ENCODE peak calls at places on chromosome 17, in seven cellular contexts. Q, W, E, O, B, X and N are unnamed samples.

GRCh38 chr17:40415390-40415789 is 2.3 kb downstream of the TOP2A start:
- DNase-seq in Q (no peak), W (peak), E (no peak), O (no peak), B (peak), X (no peak), N (peak)

GRCh38 chr17:66304304-66305174 is 2.1 kb downstream of the PRKCA start:
- DNase-seq in Q (no peak), W (peak), E (peak), O (no peak), B (no peak), X (no peak), N (peak)

GRCh38 chr17:61492759-61493526 is 40.7 kb downstream of the TBX4 start:
- DNase-seq in Q (no peak), W (no peak), E (no peak), O (no peak), B (peak), X (no peak), N (peak)

GRCh38 chr17:36892112-36892838 is 45.0 kb upstream of the LHX1 start:
- DNase-seq in Q (no peak), W (no peak), E (peak), O (no peak), B (no peak), X (no peak), N (no peak)

GRCh38 chr17:81432873-81433451 is 37.7 kb downstream of the BAHCC1 start:
- DNase-seq in Q (no peak), W (no peak), E (no peak), O (no peak), B (no peak), X (no peak), N (no peak)

GRCh38 chr17:43578699-43579569 is 32.8 kb upstream of the ETV4 start:
- DNase-seq in Q (peak), W (peak), E (peak), O (peak), B (peak), X (peak), N (peak)

GRCh38 chr17:77875881-77876509 is 82.5 kb upstream of the TNRC6C start:
- DNase-seq in Q (no peak), W (no peak), E (peak), O (no peak), B (peak), X (no peak), N (no peak)

GRCh38 chr17:47993031-47993546 is 22.2 kb downstream of the CDK5RAP3 start:
- DNase-seq in Q (no peak), W (no peak), E (no peak), O (no peak), B (no peak), X (no peak), N (no peak)

GRCh38 chr17:28402224-28402630 is 3.8 kb downstream of the SLC46A1 start:
- DNase-seq in Q (no peak), W (no peak), E (no peak), O (no peak), B (no peak), X (no peak), N (no peak)

GRCh38 chr17:75146597-75146996 is 7.7 kb downstream of the JPT1 start:
- DNase-seq in Q (no peak), W (no peak), E (no peak), O (no peak), B (peak), X (no peak), N (peak)

GRCh38 chr17:65618516-65618915 is 57.1 kb upstream of the AXIN2 start:
- DNase-seq in Q (no peak), W (no peak), E (no peak), O (no peak), B (no peak), X (no peak), N (no peak)

GRCh38 chr17:6843241-6843890 is 11.8 kb upstream of the TEKT1 start:
- DNase-seq in Q (no peak), W (peak), E (no peak), O (no peak), B (peak), X (no peak), N (peak)

GRCh38 chr17:1078831-1079561 is 82.1 kb downstream of the TIMM22 start:
- DNase-seq in Q (no peak), W (no peak), E (no peak), O (no peak), B (no peak), X (no peak), N (no peak)